ENCODE peak calls at places on chromosomes 2 and 18, in six cellular contexts. F is HepG2, G is RWPE1, N is breast epithelium, C is GM12865, I is stomach. V is an unnamed sample.

GRCh38 chr2:191679818-191680600 is 2.1 kb downstream of the NABP1 start:
- DNase-seq in F (no peak), G (peak), N (no peak), C (peak), I (no peak), V (no peak)

GRCh38 chr2:203582468-203582867 is 47.4 kb upstream of the RAPH1 start:
- DNase-seq in F (no peak), G (no peak), N (no peak), C (no peak), I (no peak), V (no peak)

GRCh38 chr18:6057604-6058003 is 162.3 kb upstream of the TMEM200C start:
- DNase-seq in F (no peak), G (no peak), N (no peak), C (no peak), I (no peak), V (no peak)

GRCh38 chr2:48479923-48480322 is 50.0 kb upstream of the STON1 start:
- DNase-seq in F (no peak), G (no peak), N (no peak), C (no peak), I (no peak), V (no peak)

GRCh38 chr2:51290725-51291124 is 258.8 kb upstream of the NRXN1 start:
- DNase-seq in F (no peak), G (peak), N (no peak), C (no peak), I (no peak), V (no peak)

GRCh38 chr18:60649107-60649506 is 276.5 kb upstream of the MC4R start:
- DNase-seq in F (no peak), G (no peak), N (no peak), C (peak), I (no peak), V (no peak)

GRCh38 chr18:21184396-21184996 is 57.5 kb upstream of the GREB1L start:
- DNase-seq in F (no peak), G (no peak), N (no peak), C (no peak), I (no peak), V (no peak)

GRCh38 chr18:28168725-28169124 is 8.2 kb downstream of the CDH2 start:
- DNase-seq in F (no peak), G (no peak), N (no peak), C (no peak), I (no peak), V (no peak)

GRCh38 chr2:47321411-47322031 is 81.4 kb upstream of the MSH2 start:
- DNase-seq in F (no peak), G (no peak), N (no peak), C (no peak), I (no peak), V (no peak)

GRCh38 chr2:95709831-95710230 is 118.0 kb downstream of the TRIM43 start:
- DNase-seq in F (no peak), G (no peak), N (no peak), C (no peak), I (no peak), V (no peak)

GRCh38 chr2:108786354-108787208 is at the start of gene CCDC138:
- DNase-seq in F (peak), G (peak), N (peak), C (peak), I (peak), V (peak)

GRCh38 chr2:230124792-230125452 is 56.2 kb upstream of the SLC16A14 start:
- DNase-seq in F (no peak), G (no peak), N (no peak), C (peak), I (peak), V (no peak)

GRCh38 chr2:109637749-109638570 is 23.8 kb downstream of the SOWAHC start:
- DNase-seq in F (peak), G (no peak), N (no peak), C (peak), I (no peak), V (no peak)

GRCh38 chr2:98025481-98026037 is 29.8 kb upstream of the TMEM131 start:
- DNase-seq in F (no peak), G (no peak), N (no peak), C (no peak), I (no peak), V (no peak)

GRCh38 chr2:175709248-175709647 is 292.8 kb downstream of the LNPK start:
- DNase-seq in F (no peak), G (no peak), N (no peak), C (no peak), I (no peak), V (no peak)

GRCh38 chr18:49849331-49850217 is 36.2 kb upstream of the ACAA2 start:
- DNase-seq in F (peak), G (peak), N (peak), C (no peak), I (peak), V (no peak)

GRCh38 chr18:21168880-21169279 is 57.3 kb upstream of the ROCK1 start:
- DNase-seq in F (no peak), G (no peak), N (no peak), C (no peak), I (no peak), V (no peak)

GRCh38 chr2:39093208-39093898 is 27.5 kb downstream of the SOS1 start:
- DNase-seq in F (no peak), G (no peak), N (no peak), C (peak), I (no peak), V (no peak)

GRCh38 chr2:149562304-149562703 is 25.3 kb downstream of the MMADHC start:
- DNase-seq in F (peak), G (no peak), N (no peak), C (peak), I (no peak), V (no peak)

GRCh38 chr2:127226520-127227263 is 6.6 kb upstream of the CYP27C1 start:
- DNase-seq in F (peak), G (peak), N (peak), C (peak), I (peak), V (no peak)

GRCh38 chr18:44637210-44638051 is 43.3 kb upstream of the SETBP1 start:
- DNase-seq in F (no peak), G (peak), N (no peak), C (peak), I (no peak), V (no peak)

GRCh38 chr2:79966369-79966768 is 338.2 kb downstream of the LRRTM1 start:
- DNase-seq in F (no peak), G (no peak), N (no peak), C (no peak), I (no peak), V (no peak)

GRCh38 chr18:61893971-61894750 is 1.4 kb upstream of the RNF152 start:
- DNase-seq in F (peak), G (peak), N (peak), C (peak), I (peak), V (peak)

DNA sequence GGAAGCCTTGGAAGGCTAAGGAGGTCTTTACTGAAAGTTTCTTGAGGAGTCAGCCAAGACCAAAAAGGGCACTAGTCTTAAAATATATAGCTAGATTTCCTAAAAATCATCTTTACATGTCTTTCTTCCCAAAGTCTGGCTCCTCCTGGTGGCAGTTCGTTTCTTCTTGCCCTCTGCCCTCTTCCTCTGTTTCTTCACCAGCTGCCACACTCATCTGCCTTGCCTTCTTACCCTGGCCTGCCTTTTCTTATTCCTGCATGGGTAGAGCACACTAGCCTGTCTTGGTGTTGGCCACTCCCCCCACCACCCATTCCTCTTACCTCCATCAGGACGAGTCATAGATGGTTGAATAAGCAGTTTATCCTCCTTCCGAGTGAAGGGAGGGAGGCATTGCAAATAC is 129.8 kb downstream of the RAPGEF4 start:
- DNase-seq in F (no peak), G (no peak), N (no peak), C (no peak), I (no peak), V (no peak)
- TF ChIP-seq CTCF in F (no peak), G (no peak), N (no peak), C (no peak), I (no peak), V (no peak)

DNA sequence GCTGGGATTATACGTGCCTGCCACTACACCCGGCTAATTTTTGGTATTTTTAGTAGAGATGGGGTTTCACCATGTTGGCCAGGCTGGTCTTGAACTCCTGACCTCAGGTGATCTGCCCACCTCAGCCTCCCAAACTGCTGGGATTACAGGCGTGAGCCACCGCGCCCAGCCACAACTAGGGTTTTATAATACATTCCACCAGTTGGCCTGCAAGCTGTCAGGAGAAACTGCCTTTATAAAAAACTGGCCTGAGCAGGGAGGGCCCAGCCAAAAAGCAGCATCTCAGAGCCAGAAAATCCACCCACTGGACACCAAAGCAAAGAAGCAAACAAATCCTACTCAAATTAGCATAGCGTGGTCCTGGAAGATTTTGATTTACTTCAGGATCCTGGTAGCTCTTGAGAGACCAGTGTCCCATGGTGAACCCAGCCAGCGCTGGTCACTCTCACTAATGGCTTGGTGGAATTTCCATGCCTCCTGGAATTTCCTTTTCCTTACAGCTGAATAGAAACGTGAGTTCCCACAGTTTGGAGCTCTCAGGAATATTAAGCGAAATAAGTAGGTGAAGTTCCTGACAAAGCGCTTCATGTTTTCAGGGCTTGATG is 60.0 kb upstream of the PXDN start:
- DNase-seq in F (no peak), G (no peak), N (no peak), C (no peak), I (no peak), V (no peak)
- TF ChIP-seq CTCF in F (no peak), G (no peak), N (no peak), C (no peak), I (no peak), V (no peak)

DNA sequence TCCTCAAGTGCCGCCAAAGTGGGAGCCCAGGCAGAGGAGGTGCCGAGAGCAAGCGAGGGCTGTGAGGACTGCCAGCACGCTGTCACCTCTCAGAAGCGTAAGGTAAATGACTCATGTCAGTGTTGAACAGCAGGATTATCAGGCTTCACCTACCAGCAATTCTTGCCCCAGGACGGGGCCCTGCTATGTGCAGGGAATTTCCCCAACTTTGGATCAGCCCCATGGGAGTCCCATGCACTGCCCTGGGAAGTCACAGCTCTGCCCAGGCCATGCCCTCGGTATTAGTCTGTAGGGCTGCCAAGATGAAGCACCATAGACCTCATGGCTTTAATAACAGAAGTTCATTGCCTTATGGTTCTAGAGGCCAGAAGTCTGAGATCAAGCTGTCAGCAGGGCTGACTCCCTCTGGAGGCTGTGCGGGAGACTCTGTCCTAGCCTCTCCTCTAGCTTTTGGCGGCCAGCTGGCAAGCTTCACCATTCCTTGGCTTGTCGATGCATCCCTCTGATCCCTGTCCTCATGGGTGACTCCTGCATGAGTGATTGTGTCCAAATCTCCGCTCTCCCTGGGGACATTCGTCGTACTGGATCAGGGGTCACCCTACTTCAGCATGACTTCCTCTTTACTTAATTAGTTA is 55.9 kb downstream of the TRPM8 start:
- DNase-seq in F (no peak), G (peak), N (no peak), C (no peak), I (no peak), V (no peak)
- TF ChIP-seq CTCF in F (no peak), G (no peak), N (no peak), C (no peak), I (no peak), V (no peak)

DNA sequence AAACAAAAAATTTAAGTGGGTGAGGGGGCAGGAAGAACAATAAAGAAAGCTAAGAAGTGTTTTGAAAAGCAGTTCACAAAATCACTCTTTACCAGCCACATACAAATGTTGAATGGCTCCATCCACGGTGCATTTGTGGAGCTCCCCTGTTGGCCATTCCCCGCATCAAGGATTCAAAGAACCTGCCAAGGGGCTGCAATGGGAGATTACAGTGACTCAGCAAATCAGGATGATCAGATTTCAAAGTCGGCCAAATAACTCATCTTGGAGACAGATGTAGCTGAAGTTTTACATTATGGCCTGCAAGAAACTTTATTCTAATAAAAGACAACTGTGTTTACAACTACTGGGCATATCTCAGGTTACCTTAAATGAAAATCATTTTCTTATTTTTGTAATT is 26.9 kb downstream of the COL4A3 start:
- DNase-seq in F (peak), G (no peak), N (no peak), C (no peak), I (no peak), V (no peak)
- TF ChIP-seq CTCF in F (no peak), G (no peak), N (no peak), C (no peak), I (no peak), V (peak)

GRCh38 chr2:86487062-86487461 is 45.9 kb downstream of the KDM3A start:
- DNase-seq in F (no peak), G (no peak), N (no peak), C (no peak), I (no peak), V (no peak)
- TF ChIP-seq CTCF in F (peak), G (no peak), N (no peak), C (no peak), I (no peak), V (peak)

DNA sequence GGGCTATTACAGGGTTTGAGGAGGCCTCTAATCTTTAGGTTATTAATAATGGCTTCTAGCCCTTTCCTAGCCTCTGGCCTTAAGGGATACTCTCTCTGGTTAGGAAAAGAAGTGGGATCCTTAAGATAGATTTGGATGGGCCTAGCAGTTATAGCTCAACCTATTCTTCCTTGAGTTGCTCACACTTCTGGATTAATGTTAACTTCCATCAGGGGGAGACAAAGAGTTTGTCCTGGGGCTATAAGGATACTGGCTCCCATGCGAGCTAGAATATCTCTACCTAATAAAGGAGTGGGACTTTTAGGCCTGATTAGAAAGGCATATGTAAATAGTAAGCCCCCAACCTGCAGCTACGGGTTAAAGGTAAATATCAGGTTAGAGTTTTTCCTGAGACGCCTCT is 14.3 kb upstream of the PTH2R start:
- DNase-seq in F (peak), G (no peak), N (no peak), C (no peak), I (no peak), V (no peak)
- TF ChIP-seq CTCF in F (peak), G (peak), N (no peak), C (no peak), I (no peak), V (no peak)

GRCh38 chr18:12246849-12247808 is 7.0 kb upstream of the CIDEA start:
- DNase-seq in F (peak), G (no peak), N (no peak), C (peak), I (no peak), V (peak)
- TF ChIP-seq CTCF in F (peak), G (no peak), N (no peak), C (peak), I (no peak), V (peak)